ENCODE peak calls at places on chromosomes 2 and 18, in five cellular contexts. One of them, this sample, is unnamed.

GRCh38 chr2:238114851-238115660 is 14.9 kb downstream of the ESPNL start:
- DNase-seq in NCI-H1105 treated with DMSO at 0.1 percent for 48 hours: no peak
- DNase-seq in G401: no peak
- DNase-seq in amniotic stem cell: no peak
- DNase-seq in NCI-H526 treated with DMSO at 0.1 percent for 48 hours: no peak
- DNase-seq in this sample: no peak

GRCh38 chr18:36535202-36535935 is 237.9 kb downstream of the FHOD3 start:
- DNase-seq in G401: no peak
- DNase-seq in NCI-H1105 treated with DMSO at 0.1 percent for 48 hours: no peak
- DNase-seq in NCI-H526 treated with DMSO at 0.1 percent for 48 hours: no peak
- DNase-seq in amniotic stem cell: no peak
- DNase-seq in this sample: no peak

GRCh38 chr2:106575955-106576354 is 88.8 kb downstream of the CD8B2 start:
- DNase-seq in NCI-H526 treated with DMSO at 0.1 percent for 48 hours: no peak
- DNase-seq in amniotic stem cell: no peak
- DNase-seq in G401: peak; percentile 57
- DNase-seq in NCI-H1105 treated with DMSO at 0.1 percent for 48 hours: no peak
- DNase-seq in this sample: peak; percentile 16

GRCh38 chr18:39053569-39053968 is 1488.0 kb upstream of the CELF4 start:
- DNase-seq in G401: no peak
- DNase-seq in NCI-H1105 treated with DMSO at 0.1 percent for 48 hours: peak; percentile 90
- DNase-seq in amniotic stem cell: no peak
- DNase-seq in NCI-H526 treated with DMSO at 0.1 percent for 48 hours: no peak
- DNase-seq in this sample: peak; percentile 11

GRCh38 chr18:26457611-26458350 is 90.6 kb downstream of the KCTD1 start:
- DNase-seq in G401: no peak
- DNase-seq in amniotic stem cell: no peak
- DNase-seq in NCI-H1105 treated with DMSO at 0.1 percent for 48 hours: no peak
- DNase-seq in NCI-H526 treated with DMSO at 0.1 percent for 48 hours: peak; percentile 42
- DNase-seq in this sample: no peak

GRCh38 chr2:121617042-121617599 is 32.1 kb downstream of the CLASP1 start:
- DNase-seq in amniotic stem cell: no peak
- DNase-seq in G401: no peak
- DNase-seq in NCI-H1105 treated with DMSO at 0.1 percent for 48 hours: no peak
- DNase-seq in NCI-H526 treated with DMSO at 0.1 percent for 48 hours: no peak
- DNase-seq in this sample: no peak

GRCh38 chr2:195411219-195411687 is 245.8 kb upstream of the SLC39A10 start:
- DNase-seq in G401: no peak
- DNase-seq in amniotic stem cell: no peak
- DNase-seq in NCI-H526 treated with DMSO at 0.1 percent for 48 hours: no peak
- DNase-seq in NCI-H1105 treated with DMSO at 0.1 percent for 48 hours: no peak
- DNase-seq in this sample: no peak

GRCh38 chr2:9333591-9334171 is 89.6 kb downstream of the ITGB1BP1 start:
- DNase-seq in amniotic stem cell: peak; percentile 78
- DNase-seq in G401: peak; percentile 64
- DNase-seq in NCI-H526 treated with DMSO at 0.1 percent for 48 hours: peak; percentile 55
- DNase-seq in NCI-H1105 treated with DMSO at 0.1 percent for 48 hours: peak; percentile 13
- DNase-seq in this sample: peak; percentile 81

GRCh38 chr2:188444106-188444835 is 152.6 kb downstream of the GULP1 start:
- DNase-seq in NCI-H1105 treated with DMSO at 0.1 percent for 48 hours: no peak
- DNase-seq in G401: no peak
- DNase-seq in amniotic stem cell: no peak
- DNase-seq in NCI-H526 treated with DMSO at 0.1 percent for 48 hours: no peak
- DNase-seq in this sample: no peak

GRCh38 chr18:79490593-79491551 is 95.1 kb downstream of the NFATC1 start:
- DNase-seq in amniotic stem cell: no peak
- DNase-seq in NCI-H1105 treated with DMSO at 0.1 percent for 48 hours: no peak
- DNase-seq in NCI-H526 treated with DMSO at 0.1 percent for 48 hours: no peak
- DNase-seq in G401: no peak
- DNase-seq in this sample: no peak

GRCh38 chr2:168118733-168119518 is 128.5 kb downstream of the STK39 start:
- DNase-seq in NCI-H1105 treated with DMSO at 0.1 percent for 48 hours: peak; percentile 66
- DNase-seq in NCI-H526 treated with DMSO at 0.1 percent for 48 hours: peak; percentile 47
- DNase-seq in G401: peak; percentile 80
- DNase-seq in amniotic stem cell: peak; percentile 77
- DNase-seq in this sample: peak; percentile 81

GRCh38 chr2:199955007-199955338 is 318 bp downstream of the TYW5 start:
- DNase-seq in NCI-H1105 treated with DMSO at 0.1 percent for 48 hours: peak; percentile 71
- DNase-seq in NCI-H526 treated with DMSO at 0.1 percent for 48 hours: peak; percentile 87
- DNase-seq in amniotic stem cell: no peak
- DNase-seq in G401: no peak
- DNase-seq in this sample: no peak

GRCh38 chr2:207770602-207771404 is 1.1 kb upstream of the FZD5 start:
- DNase-seq in amniotic stem cell: no peak
- DNase-seq in NCI-H1105 treated with DMSO at 0.1 percent for 48 hours: no peak
- DNase-seq in NCI-H526 treated with DMSO at 0.1 percent for 48 hours: no peak
- DNase-seq in G401: no peak
- DNase-seq in this sample: no peak

GRCh38 chr2:170815746-170816498 is 765 bp upstream of the GAD1 start:
- DNase-seq in NCI-H526 treated with DMSO at 0.1 percent for 48 hours: peak; percentile 79
- DNase-seq in NCI-H1105 treated with DMSO at 0.1 percent for 48 hours: peak; percentile 83
- DNase-seq in G401: peak; percentile 50
- DNase-seq in amniotic stem cell: no peak
- DNase-seq in this sample: peak; percentile 54

GRCh38 chr18:55243852-55244251 is 284.6 kb upstream of the CCDC68 start:
- DNase-seq in NCI-H526 treated with DMSO at 0.1 percent for 48 hours: no peak
- DNase-seq in NCI-H1105 treated with DMSO at 0.1 percent for 48 hours: no peak
- DNase-seq in G401: no peak
- DNase-seq in amniotic stem cell: no peak
- DNase-seq in this sample: no peak